ENCODE peak calls at places on chromosome 16, in eight cellular contexts. One of them, this sample, is unnamed.

GRCh38 chr16:29877266-29877961 is 14.4 kb upstream of the CDIPT start:
- DNase-seq in GM13976: peak
- DNase-seq in stimulated activated CD8-positive, alpha-beta memory T cell treated with anti-CD3 and anti-CD28 coated beads, Interleukin-2, amount 100 ng/mL, for 48 hours: peak
- DNase-seq in T1000: no peak
- DNase-seq in A549: peak
- DNase-seq in amniotic stem cell: no peak
- DNase-seq in aorta: no peak
- DNase-seq in T-helper 2 cell: peak
- DNase-seq in this sample: peak

GRCh38 chr16:72856797-72857196 is 191.1 kb downstream of the ZFHX3 start:
- DNase-seq in GM13976: peak
- DNase-seq in stimulated activated CD8-positive, alpha-beta memory T cell treated with anti-CD3 and anti-CD28 coated beads, Interleukin-2, amount 100 ng/mL, for 48 hours: peak
- DNase-seq in T1000: no peak
- DNase-seq in A549: peak
- DNase-seq in amniotic stem cell: no peak
- DNase-seq in aorta: no peak
- DNase-seq in T-helper 2 cell: no peak
- DNase-seq in this sample: peak

GRCh38 chr16:11202260-11203091 is 53.5 kb downstream of the SOCS1 start:
- DNase-seq in GM13976: peak
- DNase-seq in stimulated activated CD8-positive, alpha-beta memory T cell treated with anti-CD3 and anti-CD28 coated beads, Interleukin-2, amount 100 ng/mL, for 48 hours: no peak
- DNase-seq in T1000: no peak
- DNase-seq in A549: no peak
- DNase-seq in amniotic stem cell: no peak
- DNase-seq in aorta: no peak
- DNase-seq in T-helper 2 cell: no peak
- DNase-seq in this sample: peak

GRCh38 chr16:84986102-84986501 is 25.2 kb downstream of the ZDHHC7 start:
- DNase-seq in GM13976: no peak
- DNase-seq in stimulated activated CD8-positive, alpha-beta memory T cell treated with anti-CD3 and anti-CD28 coated beads, Interleukin-2, amount 100 ng/mL, for 48 hours: peak
- DNase-seq in T1000: no peak
- DNase-seq in A549: no peak
- DNase-seq in amniotic stem cell: no peak
- DNase-seq in aorta: no peak
- DNase-seq in T-helper 2 cell: peak
- DNase-seq in this sample: no peak

GRCh38 chr16:46908540-46909372 is 24.6 kb downstream of the GPT2 start:
- DNase-seq in GM13976: peak
- DNase-seq in stimulated activated CD8-positive, alpha-beta memory T cell treated with anti-CD3 and anti-CD28 coated beads, Interleukin-2, amount 100 ng/mL, for 48 hours: peak
- DNase-seq in T1000: no peak
- DNase-seq in A549: peak
- DNase-seq in amniotic stem cell: peak
- DNase-seq in aorta: no peak
- DNase-seq in T-helper 2 cell: peak
- DNase-seq in this sample: peak

GRCh38 chr16:75555213-75555706 is 792 bp downstream of the TMEM231 start:
- DNase-seq in GM13976: peak
- DNase-seq in stimulated activated CD8-positive, alpha-beta memory T cell treated with anti-CD3 and anti-CD28 coated beads, Interleukin-2, amount 100 ng/mL, for 48 hours: no peak
- DNase-seq in T1000: peak
- DNase-seq in A549: peak
- DNase-seq in amniotic stem cell: peak
- DNase-seq in aorta: peak
- DNase-seq in T-helper 2 cell: no peak
- DNase-seq in this sample: peak

GRCh38 chr16:3612510-3613466 is 1.4 kb upstream of the SLX4 start:
- DNase-seq in GM13976: no peak
- DNase-seq in stimulated activated CD8-positive, alpha-beta memory T cell treated with anti-CD3 and anti-CD28 coated beads, Interleukin-2, amount 100 ng/mL, for 48 hours: no peak
- DNase-seq in T1000: no peak
- DNase-seq in A549: no peak
- DNase-seq in amniotic stem cell: no peak
- DNase-seq in aorta: no peak
- DNase-seq in T-helper 2 cell: no peak
- DNase-seq in this sample: no peak

GRCh38 chr16:15055141-15056053 is 477 bp downstream of the NTAN1 start:
- DNase-seq in GM13976: no peak
- DNase-seq in stimulated activated CD8-positive, alpha-beta memory T cell treated with anti-CD3 and anti-CD28 coated beads, Interleukin-2, amount 100 ng/mL, for 48 hours: peak
- DNase-seq in T1000: no peak
- DNase-seq in A549: peak
- DNase-seq in amniotic stem cell: no peak
- DNase-seq in aorta: peak
- DNase-seq in T-helper 2 cell: peak
- DNase-seq in this sample: no peak

GRCh38 chr16:13883266-13883665 is 36.7 kb upstream of the ERCC4 start:
- DNase-seq in GM13976: no peak
- DNase-seq in stimulated activated CD8-positive, alpha-beta memory T cell treated with anti-CD3 and anti-CD28 coated beads, Interleukin-2, amount 100 ng/mL, for 48 hours: no peak
- DNase-seq in T1000: no peak
- DNase-seq in A549: no peak
- DNase-seq in amniotic stem cell: no peak
- DNase-seq in aorta: no peak
- DNase-seq in T-helper 2 cell: no peak
- DNase-seq in this sample: peak

GRCh38 chr16:25126820-25127232 is 15.3 kb downstream of the LCMT1 start:
- DNase-seq in GM13976: peak
- DNase-seq in stimulated activated CD8-positive, alpha-beta memory T cell treated with anti-CD3 and anti-CD28 coated beads, Interleukin-2, amount 100 ng/mL, for 48 hours: no peak
- DNase-seq in T1000: peak
- DNase-seq in A549: peak
- DNase-seq in amniotic stem cell: peak
- DNase-seq in aorta: no peak
- DNase-seq in T-helper 2 cell: peak
- DNase-seq in this sample: peak

GRCh38 chr16:53346-54236 is at the start of the genes POLR3K and SNRNP25:
- DNase-seq in GM13976: peak
- DNase-seq in stimulated activated CD8-positive, alpha-beta memory T cell treated with anti-CD3 and anti-CD28 coated beads, Interleukin-2, amount 100 ng/mL, for 48 hours: peak
- DNase-seq in T1000: peak
- DNase-seq in A549: peak
- DNase-seq in amniotic stem cell: peak
- DNase-seq in aorta: peak
- DNase-seq in T-helper 2 cell: peak
- DNase-seq in this sample: peak

GRCh38 chr16:26198221-26198620 is 506.5 kb downstream of the HS3ST4 start:
- DNase-seq in GM13976: no peak
- DNase-seq in stimulated activated CD8-positive, alpha-beta memory T cell treated with anti-CD3 and anti-CD28 coated beads, Interleukin-2, amount 100 ng/mL, for 48 hours: no peak
- DNase-seq in T1000: no peak
- DNase-seq in A549: no peak
- DNase-seq in amniotic stem cell: no peak
- DNase-seq in aorta: no peak
- DNase-seq in T-helper 2 cell: no peak
- DNase-seq in this sample: no peak

GRCh38 chr16:4692460-4693295 is 684 bp upstream of the NUDT16L1 start:
- DNase-seq in GM13976: peak
- DNase-seq in stimulated activated CD8-positive, alpha-beta memory T cell treated with anti-CD3 and anti-CD28 coated beads, Interleukin-2, amount 100 ng/mL, for 48 hours: no peak
- DNase-seq in T1000: no peak
- DNase-seq in A549: peak
- DNase-seq in amniotic stem cell: no peak
- DNase-seq in aorta: peak
- DNase-seq in T-helper 2 cell: no peak
- DNase-seq in this sample: no peak

GRCh38 chr16:87834015-87834667 is 35.2 kb downstream of the SLC7A5 start:
- DNase-seq in GM13976: no peak
- DNase-seq in stimulated activated CD8-positive, alpha-beta memory T cell treated with anti-CD3 and anti-CD28 coated beads, Interleukin-2, amount 100 ng/mL, for 48 hours: no peak
- DNase-seq in T1000: no peak
- DNase-seq in A549: no peak
- DNase-seq in amniotic stem cell: no peak
- DNase-seq in aorta: no peak
- DNase-seq in T-helper 2 cell: no peak
- DNase-seq in this sample: no peak

GRCh38 chr16:85227262-85227923 is 115.1 kb upstream of the CIBAR2 start:
- DNase-seq in GM13976: peak
- DNase-seq in stimulated activated CD8-positive, alpha-beta memory T cell treated with anti-CD3 and anti-CD28 coated beads, Interleukin-2, amount 100 ng/mL, for 48 hours: no peak
- DNase-seq in T1000: no peak
- DNase-seq in A549: no peak
- DNase-seq in amniotic stem cell: no peak
- DNase-seq in aorta: no peak
- DNase-seq in T-helper 2 cell: no peak
- DNase-seq in this sample: no peak

GRCh38 chr16:51524555-51525373 is 373.7 kb upstream of the SALL1 start:
- DNase-seq in GM13976: no peak
- DNase-seq in stimulated activated CD8-positive, alpha-beta memory T cell treated with anti-CD3 and anti-CD28 coated beads, Interleukin-2, amount 100 ng/mL, for 48 hours: no peak
- DNase-seq in T1000: no peak
- DNase-seq in A549: peak
- DNase-seq in amniotic stem cell: no peak
- DNase-seq in aorta: no peak
- DNase-seq in T-helper 2 cell: no peak
- DNase-seq in this sample: peak

GRCh38 chr16:22372882-22373661 is 1.3 kb downstream of the CDR2 start:
- DNase-seq in GM13976: no peak
- DNase-seq in stimulated activated CD8-positive, alpha-beta memory T cell treated with anti-CD3 and anti-CD28 coated beads, Interleukin-2, amount 100 ng/mL, for 48 hours: no peak
- DNase-seq in T1000: no peak
- DNase-seq in A549: no peak
- DNase-seq in amniotic stem cell: no peak
- DNase-seq in aorta: no peak
- DNase-seq in T-helper 2 cell: no peak
- DNase-seq in this sample: peak

GRCh38 chr16:19810817-19811731 is 73.6 kb downstream of the GPRC5B start:
- DNase-seq in GM13976: no peak
- DNase-seq in stimulated activated CD8-positive, alpha-beta memory T cell treated with anti-CD3 and anti-CD28 coated beads, Interleukin-2, amount 100 ng/mL, for 48 hours: no peak
- DNase-seq in T1000: peak
- DNase-seq in A549: peak
- DNase-seq in amniotic stem cell: no peak
- DNase-seq in aorta: no peak
- DNase-seq in T-helper 2 cell: no peak
- DNase-seq in this sample: peak

GRCh38 chr16:5854027-5854426 is 756.4 kb upstream of the EEF2KMT start:
- DNase-seq in GM13976: no peak
- DNase-seq in stimulated activated CD8-positive, alpha-beta memory T cell treated with anti-CD3 and anti-CD28 coated beads, Interleukin-2, amount 100 ng/mL, for 48 hours: no peak
- DNase-seq in T1000: no peak
- DNase-seq in A549: no peak
- DNase-seq in amniotic stem cell: no peak
- DNase-seq in aorta: no peak
- DNase-seq in T-helper 2 cell: no peak
- DNase-seq in this sample: no peak

GRCh38 chr16:88856122-88856827 is 472 bp downstream of the GALNS start:
- DNase-seq in GM13976: no peak
- DNase-seq in stimulated activated CD8-positive, alpha-beta memory T cell treated with anti-CD3 and anti-CD28 coated beads, Interleukin-2, amount 100 ng/mL, for 48 hours: no peak
- DNase-seq in T1000: no peak
- DNase-seq in A549: no peak
- DNase-seq in amniotic stem cell: no peak
- DNase-seq in aorta: no peak
- DNase-seq in T-helper 2 cell: no peak
- DNase-seq in this sample: no peak

GRCh38 chr16:69132424-69133252 is at the start of the genes CHTF8 and UTP4:
- DNase-seq in GM13976: peak
- DNase-seq in stimulated activated CD8-positive, alpha-beta memory T cell treated with anti-CD3 and anti-CD28 coated beads, Interleukin-2, amount 100 ng/mL, for 48 hours: peak
- DNase-seq in T1000: peak
- DNase-seq in A549: peak
- DNase-seq in amniotic stem cell: peak
- DNase-seq in aorta: peak
- DNase-seq in T-helper 2 cell: peak
- DNase-seq in this sample: peak

GRCh38 chr16:12406840-12407690 is 396.6 kb downstream of the CPPED1 start:
- DNase-seq in GM13976: no peak
- DNase-seq in stimulated activated CD8-positive, alpha-beta memory T cell treated with anti-CD3 and anti-CD28 coated beads, Interleukin-2, amount 100 ng/mL, for 48 hours: no peak
- DNase-seq in T1000: no peak
- DNase-seq in A549: peak
- DNase-seq in amniotic stem cell: no peak
- DNase-seq in aorta: no peak
- DNase-seq in T-helper 2 cell: no peak
- DNase-seq in this sample: no peak

GRCh38 chr16:74304164-74304834 is 7.7 kb downstream of the PSMD7 start:
- DNase-seq in GM13976: no peak
- DNase-seq in stimulated activated CD8-positive, alpha-beta memory T cell treated with anti-CD3 and anti-CD28 coated beads, Interleukin-2, amount 100 ng/mL, for 48 hours: no peak
- DNase-seq in T1000: no peak
- DNase-seq in A549: peak
- DNase-seq in amniotic stem cell: no peak
- DNase-seq in aorta: no peak
- DNase-seq in T-helper 2 cell: no peak
- DNase-seq in this sample: no peak

GRCh38 chr16:20359997-20360396 is 7.5 kb upstream of the UMOD start:
- DNase-seq in GM13976: no peak
- DNase-seq in stimulated activated CD8-positive, alpha-beta memory T cell treated with anti-CD3 and anti-CD28 coated beads, Interleukin-2, amount 100 ng/mL, for 48 hours: no peak
- DNase-seq in T1000: no peak
- DNase-seq in A549: no peak
- DNase-seq in amniotic stem cell: no peak
- DNase-seq in aorta: no peak
- DNase-seq in T-helper 2 cell: no peak
- DNase-seq in this sample: no peak

GRCh38 chr16:8575399-8575798 is 14.9 kb downstream of the TMEM114 start:
- DNase-seq in GM13976: no peak
- DNase-seq in stimulated activated CD8-positive, alpha-beta memory T cell treated with anti-CD3 and anti-CD28 coated beads, Interleukin-2, amount 100 ng/mL, for 48 hours: no peak
- DNase-seq in T1000: no peak
- DNase-seq in A549: no peak
- DNase-seq in amniotic stem cell: no peak
- DNase-seq in aorta: no peak
- DNase-seq in T-helper 2 cell: no peak
- DNase-seq in this sample: no peak

GRCh38 chr16:22311520-22311919 is 14.3 kb downstream of the POLR3E start:
- DNase-seq in GM13976: no peak
- DNase-seq in stimulated activated CD8-positive, alpha-beta memory T cell treated with anti-CD3 and anti-CD28 coated beads, Interleukin-2, amount 100 ng/mL, for 48 hours: no peak
- DNase-seq in T1000: no peak
- DNase-seq in A549: no peak
- DNase-seq in amniotic stem cell: no peak
- DNase-seq in aorta: no peak
- DNase-seq in T-helper 2 cell: no peak
- DNase-seq in this sample: no peak

GRCh38 chr16:84228321-84228838 is 11.4 kb downstream of the KCNG4 start:
- DNase-seq in GM13976: no peak
- DNase-seq in stimulated activated CD8-positive, alpha-beta memory T cell treated with anti-CD3 and anti-CD28 coated beads, Interleukin-2, amount 100 ng/mL, for 48 hours: no peak
- DNase-seq in T1000: peak
- DNase-seq in A549: peak
- DNase-seq in amniotic stem cell: peak
- DNase-seq in aorta: peak
- DNase-seq in T-helper 2 cell: no peak
- DNase-seq in this sample: peak

This sample was measured in foreskin fibroblast.